ENCODE peak calls at places on chromosomes 13 and 19, in seven cellular contexts. One of them, this sample, is unnamed.

GRCh38 chr13:52118595-52118994 is 10.3 kb downstream of the NEK5 start:
- DNase-seq in SK-N-SH: no peak
- DNase-seq in K562: peak; percentile 27
- DNase-seq in HCT116: no peak
- DNase-seq in H1: no peak
- DNase-seq in HepG2: no peak
- DNase-seq in GM12878: no peak
- DNase-seq in this sample: no peak

GRCh38 chr19:51980116-51980736 is 6.4 kb downstream of the ZNF350 start:
- DNase-seq in GM12878: no peak
- DNase-seq in H1: no peak
- DNase-seq in K562: no peak
- DNase-seq in HepG2: no peak
- DNase-seq in HCT116: no peak
- DNase-seq in SK-N-SH: no peak
- DNase-seq in this sample: no peak

GRCh38 chr19:41595258-41595889 is 19.4 kb downstream of the CEACAM21 start:
- DNase-seq in GM12878: peak; percentile 40
- DNase-seq in SK-N-SH: peak; percentile 62
- DNase-seq in H1: peak; percentile 52
- DNase-seq in HepG2: peak; percentile 61
- DNase-seq in K562: peak; percentile 59
- DNase-seq in HCT116: peak; percentile 74
- DNase-seq in this sample: peak; percentile 78

GRCh38 chr19:18946335-18946734 is 5.3 kb upstream of the HOMER3 start:
- DNase-seq in SK-N-SH: no peak
- DNase-seq in HCT116: no peak
- DNase-seq in HepG2: no peak
- DNase-seq in GM12878: no peak
- DNase-seq in K562: no peak
- DNase-seq in H1: no peak
- DNase-seq in this sample: no peak

GRCh38 chr19:40265055-40265762 is 19.9 kb downstream of the AKT2 start:
- DNase-seq in H1: no peak
- DNase-seq in HCT116: no peak
- DNase-seq in HepG2: no peak
- DNase-seq in GM12878: no peak
- DNase-seq in K562: no peak
- DNase-seq in SK-N-SH: no peak
- DNase-seq in this sample: no peak

GRCh38 chr19:45094158-45094557 is 1.2 kb downstream of the PPP1R37 start:
- DNase-seq in H1: no peak
- DNase-seq in GM12878: no peak
- DNase-seq in K562: no peak
- DNase-seq in HCT116: no peak
- DNase-seq in HepG2: no peak
- DNase-seq in SK-N-SH: no peak
- DNase-seq in this sample: no peak

GRCh38 chr19:1324792-1325567 is 39.3 kb downstream of the EFNA2 start:
- DNase-seq in K562: peak; percentile 80
- DNase-seq in GM12878: no peak
- DNase-seq in HepG2: peak; percentile 82
- DNase-seq in H1: no peak
- DNase-seq in SK-N-SH: peak; percentile 84
- DNase-seq in HCT116: peak; percentile 19
- DNase-seq in this sample: peak; percentile 34

GRCh38 chr13:31980842-31981241 is 50.7 kb upstream of the FRY start:
- DNase-seq in H1: no peak
- DNase-seq in HepG2: no peak
- DNase-seq in K562: no peak
- DNase-seq in HCT116: no peak
- DNase-seq in SK-N-SH: no peak
- DNase-seq in GM12878: no peak
- DNase-seq in this sample: no peak

GRCh38 chr13:29978211-29978610 is 127.8 kb upstream of the UBL3 start:
- DNase-seq in HepG2: no peak
- DNase-seq in H1: no peak
- DNase-seq in HCT116: no peak
- DNase-seq in GM12878: no peak
- DNase-seq in SK-N-SH: no peak
- DNase-seq in K562: no peak
- DNase-seq in this sample: no peak

GRCh38 chr13:30615851-30616311 is 1.8 kb upstream of the USPL1 start:
- DNase-seq in H1: no peak
- DNase-seq in HCT116: no peak
- DNase-seq in GM12878: no peak
- DNase-seq in K562: peak; percentile 7
- DNase-seq in HepG2: peak; percentile 8
- DNase-seq in SK-N-SH: peak; percentile 26
- DNase-seq in this sample: no peak

GRCh38 chr13:25175026-25175425 is 2.9 kb upstream of the AMER2 start:
- DNase-seq in HepG2: no peak
- DNase-seq in H1: no peak
- DNase-seq in SK-N-SH: no peak
- DNase-seq in HCT116: no peak
- DNase-seq in K562: no peak
- DNase-seq in GM12878: no peak
- DNase-seq in this sample: no peak

GRCh38 chr19:56133858-56134654 is 7.0 kb upstream of the ZNF444 start:
- DNase-seq in HCT116: no peak
- DNase-seq in K562: peak; percentile 20
- DNase-seq in SK-N-SH: no peak
- DNase-seq in HepG2: no peak
- DNase-seq in H1: no peak
- DNase-seq in GM12878: no peak
- DNase-seq in this sample: no peak

GRCh38 chr19:31818740-31819228 is 469.5 kb upstream of the TSHZ3 start:
- DNase-seq in SK-N-SH: no peak
- DNase-seq in K562: no peak
- DNase-seq in GM12878: no peak
- DNase-seq in HepG2: no peak
- DNase-seq in HCT116: no peak
- DNase-seq in H1: no peak
- DNase-seq in this sample: no peak

GRCh38 chr19:3186891-3187661 is 1.3 kb downstream of the NCLN start:
- DNase-seq in H1: no peak
- DNase-seq in GM12878: no peak
- DNase-seq in K562: no peak
- DNase-seq in HCT116: no peak
- DNase-seq in HepG2: no peak
- DNase-seq in SK-N-SH: no peak
- DNase-seq in this sample: no peak

GRCh38 chr19:28608292-28608691 is 604.7 kb downstream of the UQCRFS1 start:
- DNase-seq in GM12878: no peak
- DNase-seq in SK-N-SH: no peak
- DNase-seq in K562: no peak
- DNase-seq in H1: no peak
- DNase-seq in HCT116: no peak
- DNase-seq in HepG2: no peak
- DNase-seq in this sample: no peak

GRCh38 chr19:28605501-28606268 is 607.3 kb downstream of the UQCRFS1 start:
- DNase-seq in HepG2: no peak
- DNase-seq in H1: no peak
- DNase-seq in SK-N-SH: no peak
- DNase-seq in HCT116: no peak
- DNase-seq in GM12878: no peak
- DNase-seq in K562: peak; percentile 44
- DNase-seq in this sample: no peak

GRCh38 chr19:28607066-28607583 is 605.8 kb downstream of the UQCRFS1 start:
- DNase-seq in HepG2: no peak
- DNase-seq in H1: no peak
- DNase-seq in K562: no peak
- DNase-seq in HCT116: no peak
- DNase-seq in GM12878: no peak
- DNase-seq in SK-N-SH: no peak
- DNase-seq in this sample: no peak

GRCh38 chr19:28609091-28609755 is 603.7 kb downstream of the UQCRFS1 start:
- DNase-seq in SK-N-SH: no peak
- DNase-seq in GM12878: no peak
- DNase-seq in H1: no peak
- DNase-seq in HCT116: no peak
- DNase-seq in K562: peak; percentile 34
- DNase-seq in HepG2: no peak
- DNase-seq in this sample: no peak

DNA sequence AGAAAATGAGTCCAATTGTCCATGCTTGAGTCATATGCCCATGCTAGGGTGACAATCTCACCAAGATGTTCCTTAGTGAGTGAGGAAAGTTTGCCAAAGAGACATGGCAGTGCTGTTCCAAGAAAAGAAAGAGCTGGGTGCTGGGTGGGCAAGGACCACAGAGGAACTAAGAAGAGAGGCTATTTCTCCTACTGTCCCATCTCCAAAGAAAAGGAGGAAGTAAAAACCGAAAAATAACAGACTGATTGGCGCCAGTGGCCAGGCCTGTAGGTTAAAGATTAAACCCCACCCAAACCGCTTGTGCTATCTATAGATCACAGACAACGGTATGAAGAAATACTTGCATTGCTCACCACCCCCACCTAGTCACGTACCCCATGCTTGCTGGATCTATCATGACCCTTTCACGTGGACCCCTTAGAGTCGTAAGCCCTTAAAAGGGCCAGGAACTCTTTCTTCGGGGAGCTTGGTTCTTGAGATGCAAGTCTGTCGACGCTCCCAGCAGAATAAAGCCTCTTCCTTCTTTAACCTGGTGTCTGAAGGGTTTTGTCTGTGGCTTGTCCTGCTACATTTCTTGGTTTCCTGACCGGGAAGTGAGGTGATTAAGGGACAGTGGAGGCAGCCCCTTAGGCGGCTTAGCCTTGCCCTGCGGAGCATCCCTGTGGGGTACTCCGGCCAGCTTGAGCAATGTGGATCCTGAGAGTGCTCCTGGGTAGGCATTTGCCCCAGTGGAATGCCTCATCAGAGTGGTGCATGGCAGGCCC is 606.5 kb downstream of the UQCRFS1 start:
- DNase-seq in H1: no peak
- DNase-seq in K562: peak; percentile 89
- DNase-seq in GM12878: no peak
- DNase-seq in HCT116: no peak
- DNase-seq in HepG2: no peak
- DNase-seq in SK-N-SH: no peak
- DNase-seq in this sample: no peak
- TF ChIP-seq JUND in H1: no peak
- TF ChIP-seq JUND in K562: peak; percentile 76
- TF ChIP-seq JUND in GM12878: no peak
- TF ChIP-seq JUND in HCT116: no peak
- TF ChIP-seq JUND in HepG2: no peak
- TF ChIP-seq JUND in SK-N-SH: no peak
- TF ChIP-seq JUND in this sample: no peak

GRCh38 chr13:43626994-43627393 is 159.8 kb downstream of the ENOX1 start:
- DNase-seq in GM12878: no peak
- DNase-seq in K562: no peak
- DNase-seq in HepG2: no peak
- DNase-seq in HCT116: no peak
- DNase-seq in H1: no peak
- DNase-seq in SK-N-SH: peak; percentile 18
- DNase-seq in this sample: no peak

DNA sequence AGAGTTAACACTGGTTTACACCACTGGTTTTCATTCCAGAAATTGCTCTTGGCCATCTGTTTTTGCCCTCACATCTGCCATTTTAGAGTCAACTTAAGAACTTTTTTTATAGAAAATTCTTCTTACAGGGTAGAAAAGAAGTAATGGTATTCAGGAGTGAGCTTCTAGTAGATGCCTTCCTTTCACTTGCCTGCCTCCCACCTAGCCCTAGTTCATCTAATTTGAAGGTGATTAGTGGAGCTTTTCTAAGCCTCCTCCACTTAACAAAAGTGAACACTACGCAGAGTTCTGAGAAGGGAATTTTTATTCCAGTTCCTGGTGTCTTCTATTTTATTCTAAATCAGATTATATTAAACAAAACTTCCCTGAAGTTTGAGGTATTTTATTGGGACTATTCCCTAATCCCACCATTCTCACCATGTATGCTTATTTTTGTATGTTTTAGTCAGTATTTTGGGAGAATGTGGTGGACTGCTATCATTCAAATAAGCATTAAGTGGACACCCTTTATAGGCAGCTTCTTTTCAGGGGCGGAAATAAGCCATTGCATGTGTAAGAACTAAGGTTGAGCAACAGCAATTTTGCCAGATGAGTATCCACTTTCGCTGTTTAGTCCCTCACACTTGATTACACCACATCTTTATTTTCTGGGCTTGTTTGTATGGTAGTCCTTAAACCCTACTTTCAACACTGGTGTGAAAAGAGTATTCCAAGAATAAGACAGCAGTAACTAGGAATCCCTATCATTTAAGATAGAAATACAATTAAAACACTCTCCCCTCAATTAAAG is 156.9 kb downstream of the ENOX1 start:
- DNase-seq in HepG2: no peak
- DNase-seq in K562: no peak
- DNase-seq in H1: no peak
- DNase-seq in GM12878: no peak
- DNase-seq in HCT116: no peak
- DNase-seq in SK-N-SH: no peak
- DNase-seq in this sample: no peak
- TF ChIP-seq JUND in HepG2: no peak
- TF ChIP-seq JUND in K562: no peak
- TF ChIP-seq JUND in H1: no peak
- TF ChIP-seq JUND in GM12878: no peak
- TF ChIP-seq JUND in HCT116: no peak
- TF ChIP-seq JUND in SK-N-SH: no peak
- TF ChIP-seq JUND in this sample: no peak

DNA sequence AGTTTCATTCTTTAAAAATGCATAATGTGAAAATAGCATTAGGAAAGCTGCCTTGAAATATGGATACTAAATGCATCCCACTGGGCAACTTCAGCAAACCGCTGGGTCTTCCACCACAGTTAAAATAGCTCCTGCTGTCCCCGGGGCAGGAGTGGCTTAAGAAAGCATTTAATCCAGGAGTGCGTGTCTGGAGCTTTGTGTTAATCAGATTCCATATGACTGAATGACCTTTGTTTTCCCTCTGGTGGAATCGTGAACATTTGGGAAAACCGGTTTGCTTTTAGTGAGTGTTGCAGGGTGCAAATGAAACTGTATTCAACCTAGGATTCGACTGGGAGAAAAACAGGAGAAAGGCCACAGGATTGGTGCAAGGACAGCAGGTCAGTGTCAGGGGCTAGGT is 237.6 kb upstream of the MAB21L1 start:
- DNase-seq in GM12878: no peak
- DNase-seq in HCT116: no peak
- DNase-seq in K562: no peak
- DNase-seq in SK-N-SH: peak; percentile 49
- DNase-seq in HepG2: no peak
- DNase-seq in H1: no peak
- DNase-seq in this sample: peak; percentile 50
- TF ChIP-seq JUND in GM12878: no peak
- TF ChIP-seq JUND in HCT116: no peak
- TF ChIP-seq JUND in K562: no peak
- TF ChIP-seq JUND in SK-N-SH: no peak
- TF ChIP-seq JUND in HepG2: no peak
- TF ChIP-seq JUND in H1: no peak
- TF ChIP-seq JUND in this sample: no peak

DNA sequence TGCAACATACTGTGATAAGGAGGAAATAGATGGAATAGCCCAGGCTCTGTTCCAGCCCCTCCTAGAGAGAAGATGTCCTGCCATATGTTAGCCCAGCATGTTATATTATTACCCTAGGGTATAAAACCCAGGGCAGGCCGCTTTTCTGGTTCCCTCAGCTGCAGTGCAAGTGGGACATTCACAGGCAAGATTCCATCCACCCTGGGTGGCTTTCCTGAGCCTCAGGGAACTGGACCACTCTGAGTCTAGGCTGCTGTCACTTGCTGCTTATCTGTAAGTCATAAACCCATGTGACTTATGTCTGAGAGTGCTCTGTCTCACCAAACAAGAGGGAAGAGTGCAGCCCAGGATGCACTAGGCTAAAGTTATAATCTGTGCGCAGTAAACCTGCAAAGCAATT is 413.2 kb downstream of the MZT1 start:
- DNase-seq in H1: no peak
- DNase-seq in GM12878: no peak
- DNase-seq in HepG2: no peak
- DNase-seq in HCT116: no peak
- DNase-seq in K562: no peak
- DNase-seq in SK-N-SH: no peak
- DNase-seq in this sample: no peak
- TF ChIP-seq JUND in H1: no peak
- TF ChIP-seq JUND in GM12878: no peak
- TF ChIP-seq JUND in HepG2: no peak
- TF ChIP-seq JUND in HCT116: no peak
- TF ChIP-seq JUND in K562: no peak
- TF ChIP-seq JUND in SK-N-SH: no peak
- TF ChIP-seq JUND in this sample: no peak

This sample was measured in T47D.